ENCODE peak calls at places on chromosomes 11 and 22, in seven cellular contexts. W is fibroblast of pulmonary artery; S is fibroblast of lung; N is CD8-positive, alpha-beta T cell; E is CD8-positive, alpha-beta memory T cell; G is C1 segment of cervical spinal cord; D is left cardiac atrium. P is an unnamed sample.

GRCh38 chr22:32144875-32145274 is 14.2 kb downstream of the C22orf42 start:
- DNase-seq in N (no peak), G (no peak), W (no peak), S (no peak), E (no peak), D (no peak), P (no peak)

GRCh38 chr11:830295-831131 is 2.2 kb upstream of the CD151 start:
- DNase-seq in W (peak), G (no peak), S (peak), E (peak), N (peak), D (peak), P (peak)

GRCh38 chr11:19389787-19390303 is 149.1 kb upstream of the E2F8 start:
- DNase-seq in S (peak), G (no peak), E (no peak), N (no peak), W (peak), D (no peak), P (no peak)

GRCh38 chr11:57781529-57781943 is 19.9 kb downstream of the CTNND1 start:
- DNase-seq in N (no peak), G (no peak), W (peak), D (peak), S (no peak), E (no peak), P (no peak)

GRCh38 chr22:47154621-47155081 is 392.2 kb downstream of the TBC1D22A start:
- DNase-seq in S (peak), D (peak), N (no peak), E (no peak), G (peak), W (peak), P (no peak)

GRCh38 chr11:109308551-109308950 is 113.4 kb upstream of the C11orf87 start:
- DNase-seq in W (no peak), D (no peak), E (no peak), G (no peak), S (no peak), N (no peak), P (no peak)

GRCh38 chr11:100776212-100776896 is 89.3 kb downstream of the ARHGAP42 start:
- DNase-seq in G (no peak), N (no peak), E (no peak), S (peak), W (peak), D (no peak), P (no peak)

GRCh38 chr11:60785806-60786361 is 751 bp downstream of the MS4A10 start:
- DNase-seq in W (peak), N (no peak), D (no peak), G (no peak), E (no peak), S (peak), P (peak)

GRCh38 chr11:19220903-19221682 is 19.3 kb upstream of the CSRP3 start:
- DNase-seq in D (no peak), S (peak), N (no peak), W (peak), E (no peak), G (no peak), P (no peak)

GRCh38 chr11:14902650-14903350 is 10.8 kb upstream of the CYP2R1 start:
- DNase-seq in W (peak), D (no peak), S (peak), E (no peak), G (no peak), N (no peak), P (no peak)

GRCh38 chr11:73271936-73272679 is at the start of gene P2RY6:
- DNase-seq in E (no peak), G (no peak), N (no peak), D (peak), S (peak), W (peak), P (peak)